ENCODE peak calls at places on chromosomes 4 and X, in six cellular contexts. F, X, I, M, Y and D are unnamed samples.

GRCh38 chr4:76898385-76898692 is 395 bp upstream of the SOWAHB start:
- DNase-seq in F (no peak), M (no peak), I (no peak), X (no peak), Y (no peak), D (no peak)

GRCh38 chr4:102230194-102230593 is 115.1 kb downstream of the SLC39A8 start:
- DNase-seq in M (no peak), X (no peak), F (no peak), I (no peak), Y (no peak), D (no peak)

GRCh38 chr4:13700196-13701140 is 72.9 kb upstream of the BOD1L1 start:
- DNase-seq in F (no peak), X (no peak), M (peak; percentile 71), I (no peak), Y (no peak), D (no peak)

GRCh38 chr4:54723786-54724185 is 66.0 kb downstream of the KIT start:
- DNase-seq in F (no peak), Y (no peak), I (no peak), M (no peak), X (no peak), D (no peak)

GRCh38 chr4:80011636-80012236 is 61.3 kb downstream of the ANTXR2 start:
- DNase-seq in F (no peak), X (no peak), M (no peak), I (no peak), Y (no peak), D (no peak)

GRCh38 chrX:9609987-9610386 is 145.1 kb downstream of the TBL1X start:
- DNase-seq in I (no peak), M (no peak), Y (no peak), F (no peak), X (no peak), D (no peak)

GRCh38 chr4:8617486-8618040 is 25.0 kb downstream of the CPZ start:
- DNase-seq in X (no peak), I (no peak), Y (no peak), M (no peak), F (no peak), D (peak; percentile 61)

GRCh38 chr4:26252349-26252748 is 68.5 kb upstream of the RBPJ start:
- DNase-seq in Y (no peak), M (no peak), X (no peak), I (no peak), F (no peak), D (no peak)

GRCh38 chrX:85922821-85923220 is 124.5 kb downstream of the CHM start:
- DNase-seq in I (no peak), F (no peak), Y (no peak), M (peak; percentile 5), X (no peak), D (no peak)